ENCODE peak calls at places on chromosomes 13 and 19, in four cellular contexts. D is cardiac muscle cell; X is CD8-positive, alpha-beta T cell; J is MCF 10A. C is an unnamed sample.

GRCh38 chr13:59413121-59413520 is 750.6 kb downstream of the DIAPH3 start:
- DNase-seq in X (no peak), D (no peak), J (no peak), C (peak; percentile 10)

GRCh38 chr19:7395360-7395781 is 46.6 kb downstream of the ARHGEF18 start:
- DNase-seq in J (no peak), X (peak; percentile 17), D (peak; percentile 10), C (peak; percentile 24)

GRCh38 chr19:1863638-1864479 is 480 bp upstream of the KLF16 start:
- DNase-seq in X (peak; percentile 91), D (peak; percentile 97), J (peak; percentile 96), C (peak; percentile 94)

GRCh38 chr13:59776924-59777690 is 386.6 kb downstream of the DIAPH3 start:
- DNase-seq in D (peak; percentile 87), X (no peak), J (peak; percentile 74), C (no peak)

GRCh38 chr19:46607441-46607841 is 6.3 kb downstream of the CALM3 start:
- DNase-seq in J (no peak), X (no peak), D (no peak), C (no peak)

GRCh38 chr19:56066152-56067023 is 54.7 kb downstream of the ZNF787 start:
- DNase-seq in D (peak; percentile 56), J (peak; percentile 59), X (peak; percentile 66), C (peak; percentile 84)

GRCh38 chr13:110379905-110380341 is 72.8 kb downstream of the COL4A2 start:
- DNase-seq in D (peak; percentile 43), X (no peak), J (no peak), C (no peak)

GRCh38 chr19:52527954-52528326 is 472 bp downstream of the ZNF808 start:
- DNase-seq in X (no peak), D (peak; percentile 5), J (peak; percentile 8), C (no peak)

GRCh38 chr13:106526748-106527488 is 8.5 kb downstream of the EFNB2 start:
- DNase-seq in D (no peak), J (no peak), X (no peak), C (no peak)

GRCh38 chr19:47240561-47240960 is 9.6 kb upstream of the BBC3 start:
- DNase-seq in J (no peak), D (no peak), X (no peak), C (no peak)

GRCh38 chr19:4414800-4415251 is 12.4 kb downstream of the CHAF1A start:
- DNase-seq in D (peak; percentile 60), X (no peak), J (no peak), C (no peak)

GRCh38 chr13:24254151-24254810 is 55.1 kb upstream of the C1QTNF9 start:
- DNase-seq in X (peak; percentile 68), D (peak; percentile 74), J (peak; percentile 66), C (peak; percentile 37)

GRCh38 chr19:41528106-41528505 is 47.9 kb upstream of the CEACAM21 start:
- DNase-seq in X (no peak), J (peak; percentile 55), D (no peak), C (no peak)

GRCh38 chr13:41973247-41973741 is 12.4 kb upstream of the VWA8 start:
- DNase-seq in D (no peak), J (no peak), X (no peak), C (no peak)
- TF ChIP-seq CTCF in D (peak; percentile 22), J (no peak), X (no peak), C (no peak)

GRCh38 chr13:90253806-90254205 is 1093.7 kb upstream of the MIR17HG start:
- DNase-seq in X (no peak), J (no peak), D (no peak), C (no peak)
- TF ChIP-seq CTCF in X (no peak), J (no peak), D (no peak), C (no peak)

DNA sequence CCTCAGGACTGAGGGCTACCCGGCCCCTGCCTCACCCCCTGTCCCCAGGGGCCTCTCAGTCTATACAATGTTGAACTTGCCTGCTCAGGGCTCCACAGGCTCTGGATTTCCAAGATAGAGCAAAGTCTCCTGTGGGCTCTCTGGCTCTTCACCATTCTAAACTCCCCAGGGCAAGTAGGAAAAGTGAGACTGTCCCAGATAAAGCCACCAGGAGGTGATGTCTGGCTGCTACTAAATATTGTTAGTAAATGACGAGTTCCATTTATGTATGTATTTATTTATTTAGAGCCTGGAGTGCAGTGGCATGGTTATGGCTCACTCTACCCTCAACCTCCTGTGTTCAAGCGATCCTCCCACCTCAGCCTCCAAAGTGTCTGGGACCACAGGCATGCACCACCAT is 73.6 kb upstream of the SIAH3 start:
- DNase-seq in X (no peak), J (peak; percentile 13), D (peak; percentile 4), C (no peak)
- TF ChIP-seq CTCF in X (no peak), J (no peak), D (peak; percentile 12), C (peak; percentile 18)

DNA sequence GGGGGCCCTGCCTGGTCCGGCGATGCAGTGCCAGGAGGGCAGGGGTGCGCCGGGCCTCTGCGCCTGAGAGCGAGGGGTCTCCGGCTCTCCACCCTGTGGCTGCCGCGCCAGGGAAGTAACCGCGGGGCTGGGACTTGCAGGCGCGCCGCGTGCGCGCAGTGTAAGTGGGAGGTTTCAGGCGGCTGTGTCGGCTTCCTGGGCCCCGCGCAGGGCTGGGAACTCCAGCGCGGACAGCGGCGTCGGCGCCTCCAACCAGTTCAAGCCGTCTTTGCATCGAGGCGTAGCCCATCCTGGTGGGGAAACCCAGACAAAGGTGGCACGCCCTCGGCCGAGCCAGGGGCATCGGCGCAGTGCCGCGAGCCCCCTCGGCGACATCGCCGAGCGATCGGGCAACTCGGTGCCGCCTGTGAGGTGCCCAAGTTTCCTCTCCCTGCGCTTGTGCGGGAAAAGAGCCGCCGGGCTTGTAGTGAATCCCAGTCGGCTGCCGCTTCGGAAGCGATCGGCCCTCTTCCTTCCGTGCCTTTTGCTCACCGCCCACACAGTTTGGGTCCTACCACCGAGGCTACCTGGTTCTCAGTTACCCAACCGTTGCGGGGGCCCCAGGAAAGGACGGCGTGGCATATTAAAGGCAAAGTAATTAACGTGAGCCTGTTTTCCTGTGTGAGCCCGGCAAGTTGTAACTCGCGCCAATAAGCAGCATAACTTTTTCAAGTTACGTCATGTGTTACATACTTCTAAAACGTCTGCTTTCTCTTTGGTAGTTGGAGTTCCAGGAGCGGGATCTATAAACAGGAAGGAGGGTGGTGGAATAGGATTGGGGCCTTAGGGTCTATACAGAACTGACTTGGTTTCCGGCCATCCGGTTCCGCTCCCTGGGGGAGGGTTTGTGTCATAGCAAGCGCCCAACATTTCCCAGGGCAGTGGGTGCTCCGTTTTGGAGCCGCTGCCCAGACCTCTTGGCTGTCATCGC is 1.2 kb downstream of the LRCH1 start:
- DNase-seq in D (peak; percentile 90), J (peak; percentile 81), X (peak; percentile 59), C (peak; percentile 65)
- TF ChIP-seq CTCF in D (peak; percentile 18), J (no peak), X (no peak), C (peak; percentile 8)

GRCh38 chr13:43023244-43023931 is at the start of gene DNAJC15:
- DNase-seq in X (peak; percentile 81), D (peak; percentile 86), J (peak; percentile 65), C (peak; percentile 80)
- TF ChIP-seq CTCF in X (no peak), D (peak; percentile 3), J (no peak), C (peak; percentile 10)

DNA sequence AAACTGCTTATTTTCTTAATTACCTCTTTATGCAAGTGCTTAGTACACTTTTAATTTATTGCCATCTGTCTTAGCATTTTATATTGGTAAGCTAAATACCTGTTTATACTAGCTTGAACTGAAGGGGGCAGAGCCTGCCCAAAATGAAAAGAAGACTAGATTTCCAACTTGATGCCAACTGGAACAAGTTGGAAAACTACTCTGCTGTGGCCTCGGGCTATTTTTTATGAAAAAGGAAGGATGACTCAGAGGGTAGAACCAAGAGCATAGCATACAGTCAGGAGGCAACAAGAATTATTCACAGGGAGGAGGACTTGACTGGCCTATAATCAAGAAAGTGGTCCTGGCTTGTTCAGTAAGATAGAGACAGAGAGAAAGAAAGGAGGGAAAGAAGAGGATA is 150.3 kb downstream of the NDFIP2 start:
- DNase-seq in D (peak; percentile 79), X (no peak), J (peak; percentile 98), C (no peak)
- TF ChIP-seq CTCF in D (peak; percentile 19), X (no peak), J (peak; percentile 47), C (no peak)

DNA sequence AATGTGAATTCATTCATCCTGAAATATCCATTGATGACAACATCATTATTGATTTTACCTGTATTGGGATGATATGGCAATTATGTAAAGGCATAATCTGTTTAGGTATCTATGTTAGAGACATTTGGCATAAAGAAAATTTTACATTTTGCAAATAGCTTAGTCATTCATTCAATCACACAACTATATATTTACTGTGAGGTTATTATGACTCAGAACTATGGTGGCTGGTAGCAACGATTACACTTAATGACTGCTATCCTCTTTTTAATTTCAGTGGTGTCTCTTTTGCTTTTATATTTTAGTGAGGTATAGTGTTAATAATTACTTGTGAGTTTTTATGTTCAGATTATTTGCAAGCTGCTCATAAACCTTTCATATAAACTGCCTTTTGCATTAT is 955.9 kb downstream of the SLITRK6 start:
- DNase-seq in J (no peak), X (no peak), D (no peak), C (no peak)
- TF ChIP-seq CTCF in J (no peak), X (no peak), D (no peak), C (no peak)